ENCODE peak calls at places on chromosomes 3 and 15, in four cellular contexts. P, B, N and A are unnamed samples.

GRCh38 chr15:74402873-74403589 is 30.7 kb downstream of the SEMA7A start:
- DNase-seq in N (no peak), B (peak), P (no peak), A (no peak)

GRCh38 chr3:123722021-123722420 is 137.2 kb upstream of the HACD2 start:
- DNase-seq in B (no peak), P (no peak), N (no peak), A (no peak)

GRCh38 chr3:13484861-13485590 is 4.9 kb downstream of the HDAC11 start:
- DNase-seq in N (no peak), P (peak), B (no peak), A (peak)

GRCh38 chr3:178200316-178200715 is 335.9 kb upstream of the KCNMB2 start:
- DNase-seq in P (no peak), B (no peak), N (no peak), A (no peak)

GRCh38 chr3:141894524-141895176 is 18.2 kb downstream of the ATP1B3 start:
- DNase-seq in P (no peak), B (no peak), N (no peak), A (peak)

GRCh38 chr15:47750740-47751262 is 33.5 kb downstream of the SEMA6D start:
- DNase-seq in N (no peak), B (no peak), P (no peak), A (no peak)

GRCh38 chr15:29086001-29086400 is 183.6 kb downstream of the NSMCE3 start:
- DNase-seq in B (no peak), P (no peak), N (no peak), A (no peak)

GRCh38 chr3:115537669-115538068 is 85.6 kb upstream of the GAP43 start:
- DNase-seq in B (no peak), P (no peak), N (no peak), A (no peak)

GRCh38 chr15:89836255-89837133 is 21.8 kb upstream of the ANPEP start:
- DNase-seq in P (no peak), B (no peak), N (no peak), A (no peak)

GRCh38 chr3:182501861-182502260 is 291.4 kb upstream of the ATP11B start:
- DNase-seq in B (no peak), P (no peak), N (no peak), A (no peak)

GRCh38 chr3:71453319-71453718 is 130.2 kb downstream of the FOXP1 start:
- DNase-seq in P (no peak), N (no peak), B (no peak), A (no peak)

GRCh38 chr3:56904526-56905245 is 102.9 kb upstream of the ARHGEF3 start:
- DNase-seq in P (no peak), N (no peak), B (no peak), A (no peak)

GRCh38 chr15:101266787-101267186 is 10.5 kb downstream of the SELENOS start:
- DNase-seq in N (no peak), P (peak), B (no peak), A (no peak)

GRCh38 chr15:101264911-101265641 is 12.2 kb downstream of the SELENOS start:
- DNase-seq in B (peak), P (no peak), N (no peak), A (no peak)

GRCh38 chr15:101267320-101268104 is 9.8 kb downstream of the SELENOS start:
- DNase-seq in P (peak), N (no peak), B (no peak), A (no peak)

GRCh38 chr15:101264011-101264410 is 12.2 kb upstream of the CHSY1 start:
- DNase-seq in B (peak), N (peak), P (no peak), A (no peak)

GRCh38 chr15:101266034-101266433 is 11.3 kb downstream of the SELENOS start:
- DNase-seq in P (no peak), N (no peak), B (no peak), A (no peak)
- TF ChIP-seq EGR1 in P (no peak), N (no peak), B (no peak), A (no peak)

GRCh38 chr3:134029734-134030381 is at the start of gene SLCO2A1:
- DNase-seq in N (peak), B (no peak), P (no peak), A (no peak)
- TF ChIP-seq EGR1 in N (no peak), B (no peak), P (no peak), A (no peak)

GRCh38 chr15:45635763-45636292 is 999 bp downstream of the SQOR start:
- DNase-seq in P (no peak), B (no peak), N (no peak), A (no peak)

GRCh38 chr15:45635191-45635638 is 386 bp downstream of the SQOR start:
- DNase-seq in B (no peak), P (no peak), N (no peak), A (no peak)

GRCh38 chr15:45638641-45639040 is 3.8 kb downstream of the SQOR start:
- DNase-seq in P (no peak), N (no peak), B (no peak), A (no peak)

GRCh38 chr15:45634442-45635190 is at the start of gene SQOR:
- DNase-seq in B (peak), P (peak), N (peak), A (peak)

GRCh38 chr15:45637552-45638033 is 2.8 kb downstream of the SQOR start:
- DNase-seq in B (peak), N (no peak), P (no peak), A (no peak)
- TF ChIP-seq EGR1 in B (no peak), N (no peak), P (no peak), A (no peak)

GRCh38 chr15:77506311-77507150 is 85.8 kb downstream of the HMG20A start:
- DNase-seq in P (peak), B (no peak), N (peak), A (no peak)
- TF ChIP-seq EGR1 in P (no peak), B (no peak), N (no peak), A (no peak)